ENCODE peak calls at places on chromosomes 16 and 17, in eight cellular contexts. I is AG10803; J is trophoblast cell; K is EL; Q is stimulated activated CD4-positive, alpha-beta T cell treated with anti-CD3 and anti-CD28 coated beads, TNF-alpha, amount 100 ng/mL, for 24 hours; G is anterior cingulate cortex; V is astrocyte of the hippocampus; O is HT-29. U is an unnamed sample.

GRCh38 chr16:69453936-69454335 is 29.5 kb downstream of the CYB5B start:
- DNase-seq in I (no peak), J (no peak), K (no peak), Q (no peak), G (no peak), V (no peak), O (no peak), U (no peak)

GRCh38 chr17:17783825-17784598 is 52.8 kb downstream of the SREBF1 start:
- DNase-seq in I (peak), J (no peak), K (no peak), Q (no peak), G (peak), V (peak), O (peak), U (no peak)

GRCh38 chr17:62869885-62870580 is 61.9 kb upstream of the MARCHF10 start:
- DNase-seq in I (peak), J (peak), K (peak), Q (no peak), G (no peak), V (peak), O (peak), U (no peak)

GRCh38 chr17:82328141-82328993 is 5.2 kb downstream of the SECTM1 start:
- DNase-seq in I (no peak), J (no peak), K (no peak), Q (no peak), G (no peak), V (no peak), O (no peak), U (peak)

GRCh38 chr17:48160177-48160967 is 52.8 kb downstream of the SNX11 start:
- DNase-seq in I (no peak), J (no peak), K (no peak), Q (no peak), G (no peak), V (no peak), O (peak), U (no peak)

GRCh38 chr16:67504190-67505021 is 21.1 kb upstream of the AGRP start:
- DNase-seq in I (no peak), J (peak), K (no peak), Q (no peak), G (no peak), V (peak), O (no peak), U (peak)

GRCh38 chr16:81607805-81608514 is 163.4 kb downstream of the CMIP start:
- DNase-seq in I (no peak), J (no peak), K (no peak), Q (no peak), G (no peak), V (no peak), O (no peak), U (no peak)

GRCh38 chr17:81125573-81126081 is 39.7 kb upstream of the PVALEF start:
- DNase-seq in I (no peak), J (no peak), K (no peak), Q (no peak), G (no peak), V (no peak), O (peak), U (no peak)

GRCh38 chr17:924711-925480 is 54.7 kb downstream of the NXN start:
- DNase-seq in I (no peak), J (no peak), K (no peak), Q (no peak), G (no peak), V (no peak), O (peak), U (no peak)

GRCh38 chr17:7656958-7657715 is 6.4 kb downstream of the ATP1B2 start:
- DNase-seq in I (no peak), J (no peak), K (no peak), Q (no peak), G (no peak), V (peak), O (no peak), U (no peak)

GRCh38 chr16:11501583-11502138 is 85.1 kb downstream of the LITAF start:
- DNase-seq in I (no peak), J (no peak), K (no peak), Q (no peak), G (no peak), V (no peak), O (no peak), U (no peak)

GRCh38 chr17:32461853-32462617 is 17.7 kb downstream of the PSMD11 start:
- DNase-seq in I (peak), J (peak), K (peak), Q (no peak), G (no peak), V (peak), O (peak), U (peak)

GRCh38 chr16:28218109-28218508 is 6.3 kb upstream of the XPO6 start:
- DNase-seq in I (peak), J (peak), K (peak), Q (no peak), G (no peak), V (peak), O (no peak), U (peak)

GRCh38 chr16:85220125-85220839 is 108.0 kb upstream of the CIBAR2 start:
- DNase-seq in I (peak), J (no peak), K (peak), Q (no peak), G (peak), V (peak), O (no peak), U (peak)

GRCh38 chr16:81035975-81036750 is 521 bp downstream of the ATMIN start:
- DNase-seq in I (peak), J (peak), K (peak), Q (peak), G (no peak), V (peak), O (peak), U (peak)

GRCh38 chr17:2947588-2947950 is 115.8 kb downstream of the OR1D5 start:
- DNase-seq in I (no peak), J (no peak), K (no peak), Q (no peak), G (no peak), V (no peak), O (no peak), U (no peak)

GRCh38 chr16:49587051-49587450 is 213.4 kb downstream of the C16orf78 start:
- DNase-seq in I (no peak), J (no peak), K (no peak), Q (no peak), G (no peak), V (no peak), O (no peak), U (no peak)

GRCh38 chr16:86834451-86835035 is 256.2 kb downstream of the FOXL1 start:
- DNase-seq in I (peak), J (no peak), K (peak), Q (no peak), G (no peak), V (peak), O (no peak), U (no peak)

GRCh38 chr16:81366316-81366932 is 51.7 kb downstream of the GAN start:
- DNase-seq in I (peak), J (peak), K (peak), Q (no peak), G (no peak), V (peak), O (peak), U (peak)

GRCh38 chr17:1562178-1562643 is 381 bp downstream of the PITPNA start:
- DNase-seq in I (peak), J (peak), K (no peak), Q (no peak), G (peak), V (no peak), O (no peak), U (no peak)

GRCh38 chr16:15714393-15715172 is 64.5 kb downstream of the NDE1 start:
- DNase-seq in I (no peak), J (no peak), K (no peak), Q (no peak), G (no peak), V (no peak), O (no peak), U (no peak)

U was measured in HepG2.